ENCODE peak calls at places on chromosome 4, in four cellular contexts. K is cardiac muscle cell, J is right lobe of liver, X is testis. G is an unnamed sample. For H3K4me1 and H3K36me3, the result is how much of the 10 kb centered on the place peaks cover.

GRCh38 chr4:20251796-20252655 is at the start of gene SLIT2:
- DNase-seq in K (peak), J (peak), X (peak), G (peak)

GRCh38 chr4:7323872-7324650 is 110.7 kb downstream of the PSAPL1 start:
- DNase-seq in K (no peak), J (no peak), X (no peak), G (peak)

GRCh38 chr4:21768349-21769310 is 179.9 kb downstream of the KCNIP4 start:
- DNase-seq in K (peak), J (no peak), X (no peak), G (peak)

GRCh38 chr4:169160825-169161224 is 109.9 kb downstream of the SH3RF1 start:
- DNase-seq in K (peak), J (no peak), X (peak), G (no peak)

GRCh38 chr4:144754562-144755410 is 108.8 kb downstream of the HHIP start:
- DNase-seq in K (no peak), J (no peak), X (no peak), G (peak)

GRCh38 chr4:112422644-112423043 is 93.3 kb downstream of the NEUROG2 start:
- DNase-seq in K (no peak), J (no peak), X (no peak), G (no peak)

GRCh38 chr4:172142331-172142738 is 329.1 kb downstream of the GALNTL6 start:
- DNase-seq in K (no peak), J (no peak), X (no peak), G (no peak)

GRCh38 chr4:74805601-74806000 is 11.3 kb upstream of the BTC start:
- DNase-seq in K (no peak), J (no peak), X (no peak), G (no peak)

GRCh38 chr4:15286041-15286440 is 141.8 kb upstream of the C1QTNF7 start:
- DNase-seq in K (no peak), J (no peak), X (no peak), G (no peak)

GRCh38 chr4:167034983-167035382 is 199.3 kb downstream of the SPOCK3 start:
- DNase-seq in K (no peak), J (no peak), X (no peak), G (no peak)

GRCh38 chr4:45621926-45622325 is 501.9 kb downstream of the GABRG1 start:
- DNase-seq in K (no peak), J (no peak), X (no peak), G (no peak)

GRCh38 chr4:7738458-7739076 is 201.1 kb downstream of the AFAP1 start:
- DNase-seq in K (no peak), J (no peak), X (no peak), G (peak)

GRCh38 chr4:7139167-7139979 is 53.0 kb upstream of the SORCS2 start:
- DNase-seq in K (no peak), J (no peak), X (no peak), G (no peak)

GRCh38 chr4:152630361-152630760 is 49.4 kb downstream of the TMEM154 start:
- DNase-seq in K (no peak), J (no peak), X (no peak), G (no peak)

GRCh38 chr4:182929296-182929695 is 12.1 kb upstream of the DCTD start:
- DNase-seq in K (no peak), J (no peak), X (no peak), G (no peak)

GRCh38 chr4:96407651-96408342 is 567.9 kb downstream of the PDHA2 start:
- DNase-seq in K (no peak), J (no peak), X (no peak), G (no peak)

GRCh38 chr4:31674313-31674947 is 954.3 kb downstream of the PCDH7 start:
- DNase-seq in K (peak), J (no peak), X (peak), G (peak)

GRCh38 chr4:17557880-17558279 is 19.1 kb upstream of the LAP3 start:
- DNase-seq in K (no peak), J (no peak), X (no peak), G (no peak)

GRCh38 chr4:76308548-76308947 is 2.0 kb downstream of the STBD1 start:
- DNase-seq in K (peak), J (peak), X (no peak), G (no peak)

GRCh38 chr4:4805805-4806345 is 53.6 kb upstream of the MSX1 start:
- DNase-seq in K (no peak), J (no peak), X (no peak), G (no peak)

GRCh38 chr4:109547394-109547793 is 12.7 kb upstream of the MCUB start:
- DNase-seq in K (no peak), J (no peak), X (no peak), G (no peak)

GRCh38 chr4:6674500-6675149 is 19.1 kb upstream of the S100P start:
- DNase-seq in K (peak), J (no peak), X (peak), G (no peak)

GRCh38 chr4:91916219-91916618 is 387.5 kb upstream of the GRID2 start:
- DNase-seq in K (no peak), J (no peak), X (no peak), G (no peak)

GRCh38 chr4:38223306-38223705 is 263.1 kb downstream of the PTTG2 start:
- DNase-seq in K (no peak), J (peak), X (no peak), G (no peak)

GRCh38 chr4:183434264-183435045 is 10.0 kb upstream of the CDKN2AIP start:
- DNase-seq in K (no peak), J (no peak), X (no peak), G (no peak)

GRCh38 chr4:16194199-16194598 is 32.1 kb downstream of the TAPT1 start:
- DNase-seq in K (no peak), J (no peak), X (no peak), G (no peak)

GRCh38 chr4:157564771-157565170 is 344.2 kb downstream of the GRIA2 start:
- DNase-seq in K (no peak), J (no peak), X (no peak), G (no peak)

GRCh38 chr4:37964734-37965457 is 4.7 kb downstream of the PTTG2 start:
- DNase-seq in K (no peak), J (no peak), X (no peak), G (no peak)

GRCh38 chr4:90002406-90003040 is 107.9 kb downstream of the MMRN1 start:
- DNase-seq in K (no peak), J (no peak), X (no peak), G (no peak)

DNA sequence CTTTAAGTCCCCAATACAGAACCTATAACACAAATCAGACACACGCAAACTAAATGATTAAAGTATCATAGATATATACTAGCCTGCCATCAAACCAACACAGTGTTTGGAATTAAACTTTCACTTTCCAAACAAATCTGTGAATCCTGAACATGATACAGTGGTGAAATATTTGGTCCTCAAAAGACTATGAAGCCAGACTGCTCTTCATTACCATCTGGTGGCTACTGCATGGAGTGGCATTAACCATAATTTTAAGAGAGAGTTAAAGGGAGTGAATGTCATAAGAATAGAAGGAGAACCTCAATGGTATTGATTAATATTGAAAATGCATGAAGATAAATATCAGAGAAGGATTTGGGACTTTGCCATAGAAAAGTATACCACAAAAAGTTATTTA is 9.2 kb upstream of the GABRA4 start:
- DNase-seq in K (no peak), J (no peak), X (no peak), G (no peak)
- TF ChIP-seq CTCF in K (peak), J (no peak), X (no peak), G (no peak)

GRCh38 chr4:3384771-3385701 is 56.7 kb upstream of the HGFAC start:
- DNase-seq in K (no peak), J (peak), X (peak), G (no peak)
- H3K4me1 ChIP-seq in K (under half), J (under half), X (under half), G (under half)

GRCh38 chr4:154495867-154496266 is 4.3 kb upstream of the DCHS2 start:
- DNase-seq in K (no peak), J (no peak), X (no peak), G (no peak)
- H3K36me3 ChIP-seq in K (under half), J (under half), X (under half), G (under half)

DNA sequence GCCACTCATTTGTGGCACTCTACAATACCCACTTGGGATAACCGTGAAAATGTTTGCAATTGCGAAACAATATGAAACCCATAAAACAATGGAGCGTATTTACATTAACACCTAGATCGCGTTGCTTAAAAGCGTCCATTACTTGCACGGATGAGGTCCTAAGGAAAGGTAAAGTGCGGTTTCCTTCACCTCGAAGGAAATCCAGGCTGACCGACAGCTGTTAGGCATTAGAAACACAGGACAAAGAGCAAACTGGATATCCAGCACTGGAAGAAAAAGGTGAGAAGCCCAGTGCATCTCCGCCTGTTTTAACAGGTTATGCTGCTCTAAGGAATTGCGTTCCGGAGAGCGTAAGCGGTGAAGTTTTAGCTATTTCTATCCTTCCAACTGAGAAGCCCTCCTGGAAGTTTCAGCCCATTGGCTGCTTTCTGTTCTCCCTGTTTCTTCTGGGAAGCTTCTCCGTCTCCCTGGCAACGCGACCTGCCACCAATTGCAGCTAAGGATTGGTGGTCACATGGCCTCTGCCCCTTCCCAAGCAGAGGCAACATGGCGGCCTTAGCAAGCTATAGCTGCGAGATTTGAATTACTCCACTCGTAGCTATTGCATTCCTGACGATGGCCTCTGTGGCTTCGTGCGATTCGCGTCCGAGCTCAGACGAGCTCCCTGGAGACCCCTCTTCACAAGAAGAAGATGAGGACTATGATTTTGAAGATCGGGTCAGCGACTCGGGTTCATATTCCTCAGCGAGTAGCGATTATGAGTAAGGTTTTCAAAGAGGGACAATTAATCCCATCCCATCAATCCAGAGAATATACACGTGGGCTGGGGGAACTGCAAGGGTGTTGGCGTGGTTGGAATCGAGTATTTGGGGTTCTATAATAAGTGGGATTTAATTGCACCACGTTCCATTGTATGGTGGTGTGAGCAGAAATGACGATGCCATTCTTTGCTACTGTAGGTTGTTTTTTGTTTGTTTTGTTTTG is at the start of gene INTU:
- DNase-seq in K (peak), J (peak), X (peak), G (peak)
- TF ChIP-seq CTCF in K (no peak), J (no peak), X (no peak), G (no peak)

GRCh38 chr4:174928575-174929253 is 10.6 kb downstream of the ADAM29 start:
- DNase-seq in K (no peak), J (no peak), X (no peak), G (no peak)

GRCh38 chr4:174929346-174929745 is 11.2 kb downstream of the ADAM29 start:
- DNase-seq in K (no peak), J (no peak), X (peak), G (no peak)

GRCh38 chr4:174928174-174928573 is 10.0 kb downstream of the ADAM29 start:
- DNase-seq in K (no peak), J (no peak), X (no peak), G (no peak)

GRCh38 chr4:174933083-174933482 is 14.9 kb downstream of the ADAM29 start:
- DNase-seq in K (no peak), J (no peak), X (no peak), G (no peak)

DNA sequence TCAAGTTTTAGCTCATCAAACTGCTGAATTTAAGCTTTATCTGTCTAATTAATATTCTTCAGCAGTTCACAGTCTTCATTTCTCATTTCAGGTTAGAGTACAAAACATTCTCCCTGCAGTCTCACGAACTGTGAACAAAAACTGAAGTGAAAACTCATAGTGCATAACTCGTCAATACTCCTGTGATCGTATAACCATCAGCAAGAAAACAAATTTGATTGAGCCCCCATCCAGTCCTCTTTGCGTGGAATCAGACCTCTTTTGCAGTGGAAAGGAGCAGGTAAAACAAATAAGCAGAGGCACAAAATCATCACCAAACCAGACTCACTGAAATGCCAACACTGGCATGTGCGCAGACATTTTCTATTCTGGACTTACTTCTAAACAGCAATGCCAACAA is 12.7 kb downstream of the ADAM29 start:
- DNase-seq in K (no peak), J (no peak), X (no peak), G (no peak)
- H3K4me1 ChIP-seq in K (under half), J (under half), X (under half), G (under half)

G was measured in mucosa of descending colon.